ENCODE peak calls at places on chromosome 14, in five cellular contexts. T is HFFc6; K is lung microvascular endothelial cell; E is stimulated activated naive CD8-positive, alpha-beta T cell treated with anti-CD3 and anti-CD28 coated beads, Interleukin-15, Interleukin-2, amounts not matched to agents 100 U/mL and 50 U/mL, for 24 hours; A is T-helper 1 cell. Y is an unnamed sample.
A peak's percentile ranks its signal among the peaks of the same experiment; 100 is the strongest.

GRCh38 chr14:68710776-68711175 is 82.1 kb downstream of the ZFP36L1 start:
- DNase-seq in T (no peak), K (no peak), E (no peak), A (no peak), Y (no peak)

GRCh38 chr14:37172024-37172869 is at the start of gene SLC25A21:
- DNase-seq in T (peak; percentile 71), K (peak; percentile 73), E (peak; percentile 5), A (no peak), Y (peak; percentile 63)

GRCh38 chr14:100899841-100900771 is 3.4 kb downstream of the RTL1 start:
- DNase-seq in T (no peak), K (peak; percentile 3), E (no peak), A (no peak), Y (no peak)

GRCh38 chr14:54781936-54782802 is 120.5 kb downstream of the GCH1 start:
- DNase-seq in T (no peak), K (no peak), E (no peak), A (no peak), Y (no peak)

GRCh38 chr14:50658203-50658602 is 9.9 kb downstream of the SAV1 start:
- DNase-seq in T (peak; percentile 53), K (peak; percentile 16), E (no peak), A (no peak), Y (no peak)

GRCh38 chr14:89794096-89794495 is 160.4 kb downstream of the EFCAB11 start:
- DNase-seq in T (no peak), K (no peak), E (no peak), A (no peak), Y (no peak)

GRCh38 chr14:42469637-42470426 is 863.2 kb downstream of the LRFN5 start:
- DNase-seq in T (no peak), K (no peak), E (no peak), A (no peak), Y (no peak)

GRCh38 chr14:53002576-53002975 is 51.7 kb upstream of the FERMT2 start:
- DNase-seq in T (no peak), K (no peak), E (no peak), A (no peak), Y (no peak)

GRCh38 chr14:75295061-75295461 is 16.4 kb downstream of the FOS start:
- DNase-seq in T (peak; percentile 74), K (peak; percentile 42), E (peak; percentile 44), A (no peak), Y (no peak)

GRCh38 chr14:73761621-73762355 is 47.6 kb upstream of the PNMA1 start:
- DNase-seq in T (no peak), K (no peak), E (no peak), A (no peak), Y (no peak)

GRCh38 chr14:51593397-51593796 is 58.3 kb upstream of the FRMD6 start:
- DNase-seq in T (no peak), K (no peak), E (no peak), A (no peak), Y (no peak)

GRCh38 chr14:55028066-55028465 is 1.0 kb downstream of the SOCS4 start:
- DNase-seq in T (no peak), K (peak; percentile 14), E (no peak), A (no peak), Y (no peak)

GRCh38 chr14:89428556-89429196 is 11.6 kb upstream of the FOXN3 start:
- DNase-seq in T (no peak), K (peak; percentile 50), E (no peak), A (no peak), Y (no peak)

GRCh38 chr14:100902792-100903191 is 730 bp downstream of the RTL1 start:
- DNase-seq in T (no peak), K (no peak), E (no peak), A (no peak), Y (no peak)

GRCh38 chr14:68789798-68790655 is 2.8 kb downstream of the ZFP36L1 start:
- DNase-seq in T (no peak), K (peak; percentile 46), E (peak; percentile 47), A (no peak), Y (no peak)

GRCh38 chr14:96275182-96276112 is 19.4 kb downstream of the BDKRB1 start:
- DNase-seq in T (peak; percentile 56), K (peak; percentile 70), E (peak; percentile 80), A (peak; percentile 53), Y (no peak)

GRCh38 chr14:26204954-26205479 is 392.8 kb downstream of the NOVA1 start:
- DNase-seq in T (no peak), K (peak; percentile 15), E (no peak), A (no peak), Y (no peak)

GRCh38 chr14:24858684-24859083 is 191.3 kb downstream of the STXBP6 start:
- DNase-seq in T (no peak), K (no peak), E (no peak), A (no peak), Y (no peak)

GRCh38 chr14:102867826-102868580 is 54.5 kb upstream of the AMN start:
- DNase-seq in T (no peak), K (no peak), E (no peak), A (no peak), Y (no peak)

GRCh38 chr14:65791551-65791981 is 379.0 kb downstream of the FUT8 start:
- DNase-seq in T (peak; percentile 74), K (peak; percentile 47), E (peak; percentile 9), A (peak; percentile 14), Y (no peak)

GRCh38 chr14:68384335-68384734 is 408.5 kb downstream of the ZFP36L1 start:
- DNase-seq in T (no peak), K (no peak), E (no peak), A (no peak), Y (no peak)